ENCODE peak calls at places on chromosomes 16 and 17, in four cellular contexts. K, J, B and Y are unnamed samples. For H3K36me3, the result is how much of the 10 kb centered on the place peaks cover.

GRCh38 chr16:11014159-11014558 is 69.8 kb downstream of the CLEC16A start:
- DNase-seq in K (no peak), J (no peak), B (no peak), Y (no peak)

GRCh38 chr16:79267781-79268180 is 332.8 kb downstream of the MAF start:
- DNase-seq in K (no peak), J (no peak), B (no peak), Y (no peak)

GRCh38 chr17:8015957-8016631 is 13.7 kb downstream of the GUCY2D start:
- DNase-seq in K (no peak), J (no peak), B (peak), Y (peak)

GRCh38 chr17:2149934-2150333 is 95.0 kb downstream of the HIC1 start:
- DNase-seq in K (no peak), J (no peak), B (no peak), Y (no peak)

GRCh38 chr16:8346291-8346690 is 244.0 kb downstream of the TMEM114 start:
- DNase-seq in K (no peak), J (peak), B (peak), Y (no peak)

GRCh38 chr17:78252111-78252634 is 20.7 kb downstream of the TMEM235 start:
- DNase-seq in K (peak), J (no peak), B (no peak), Y (peak)

GRCh38 chr17:46911311-46911710 is 11.6 kb upstream of the GOSR2 start:
- DNase-seq in K (no peak), J (no peak), B (no peak), Y (no peak)

GRCh38 chr17:77002103-77003045 is 134.2 kb downstream of the MGAT5B start:
- DNase-seq in K (no peak), J (no peak), B (peak), Y (no peak)

GRCh38 chr17:64736804-64737492 is 74.8 kb upstream of the SMURF2 start:
- DNase-seq in K (peak), J (peak), B (peak), Y (no peak)

GRCh38 chr17:5226940-5227878 is 7.5 kb downstream of the SCIMP start:
- DNase-seq in K (peak), J (no peak), B (no peak), Y (peak)

GRCh38 chr16:88456356-88457292 is 3.5 kb downstream of the ZFPM1 start:
- DNase-seq in K (peak), J (no peak), B (no peak), Y (no peak)

GRCh38 chr16:19595043-19595767 is 39.7 kb downstream of the VPS35L start:
- DNase-seq in K (no peak), J (peak), B (no peak), Y (no peak)

GRCh38 chr17:7408341-7408740 is 696 bp downstream of the NLGN2 start:
- DNase-seq in K (no peak), J (no peak), B (no peak), Y (no peak)

GRCh38 chr16:31404353-31405064 is 11.4 kb downstream of the ITGAD start:
- DNase-seq in K (no peak), J (peak), B (no peak), Y (no peak)

GRCh38 chr16:88928405-88929375 is 48.3 kb downstream of the CBFA2T3 start:
- DNase-seq in K (no peak), J (no peak), B (no peak), Y (no peak)

GRCh38 chr17:59752446-59752845 is 45.0 kb downstream of the VMP1 start:
- DNase-seq in K (no peak), J (no peak), B (no peak), Y (no peak)

GRCh38 chr17:38761612-38762011 is 9.1 kb downstream of the PSMB3 start:
- DNase-seq in K (no peak), J (no peak), B (peak), Y (no peak)

GRCh38 chr17:69608808-69609494 is 194.5 kb downstream of the MAP2K6 start:
- DNase-seq in K (no peak), J (no peak), B (peak), Y (no peak)

GRCh38 chr16:73840710-73841109 is 455.9 kb upstream of the PSMD7 start:
- DNase-seq in K (no peak), J (no peak), B (no peak), Y (no peak)

GRCh38 chr17:64091116-64091515 is 38.8 kb downstream of the ERN1 start:
- DNase-seq in K (no peak), J (no peak), B (no peak), Y (no peak)

GRCh38 chr16:63578791-63579190 is 1542.6 kb upstream of the CDH8 start:
- DNase-seq in K (no peak), J (no peak), B (no peak), Y (no peak)

GRCh38 chr16:84497836-84498610 is 6.4 kb downstream of the MEAK7 start:
- DNase-seq in K (peak), J (no peak), B (no peak), Y (no peak)

GRCh38 chr17:76659928-76660614 is 16.5 kb upstream of the ST6GALNAC1 start:
- DNase-seq in K (peak), J (no peak), B (no peak), Y (peak)

GRCh38 chr17:44381810-44382209 is 7.6 kb downstream of the ITGA2B start:
- DNase-seq in K (no peak), J (no peak), B (no peak), Y (peak)

GRCh38 chr16:87834668-87835473 is 34.4 kb downstream of the SLC7A5 start:
- DNase-seq in K (no peak), J (peak), B (peak), Y (no peak)

DNA sequence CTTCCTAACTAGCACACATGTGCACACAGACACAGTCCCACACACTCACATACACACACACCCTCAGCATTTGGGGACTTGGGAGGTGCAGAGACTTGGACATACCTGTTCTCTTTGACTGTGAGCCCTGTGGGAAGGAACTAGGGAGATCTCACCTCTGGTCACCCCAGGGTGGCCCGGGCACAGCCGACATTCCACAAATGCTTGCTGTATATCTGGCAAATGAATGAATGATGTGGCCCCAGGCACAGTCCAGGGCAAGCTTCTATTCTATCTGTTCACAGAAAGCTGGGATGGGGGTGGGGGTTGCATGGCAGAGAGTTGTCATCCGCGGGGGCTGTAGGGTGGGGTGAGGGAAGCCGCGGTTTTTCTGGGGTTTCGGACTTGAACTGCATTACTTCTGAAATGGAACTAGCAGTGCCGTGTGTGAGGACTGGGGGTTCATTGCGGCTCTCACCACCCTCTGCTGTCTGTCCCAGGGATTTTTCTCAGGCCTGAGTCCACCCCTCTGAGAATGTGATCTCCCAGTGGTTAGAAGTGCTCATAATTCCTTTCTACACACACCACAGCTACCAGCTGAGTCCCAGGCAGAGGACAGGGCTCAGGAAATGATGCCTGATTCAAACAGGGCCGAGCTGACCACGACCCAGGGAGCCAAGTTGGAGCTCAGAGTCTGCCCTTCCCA is 3.3 kb upstream of the RIPOR1 start:
- DNase-seq in K (no peak), J (no peak), B (no peak), Y (no peak)
- TF ChIP-seq CTCF in K (no peak), J (no peak), B (no peak), Y (no peak)

DNA sequence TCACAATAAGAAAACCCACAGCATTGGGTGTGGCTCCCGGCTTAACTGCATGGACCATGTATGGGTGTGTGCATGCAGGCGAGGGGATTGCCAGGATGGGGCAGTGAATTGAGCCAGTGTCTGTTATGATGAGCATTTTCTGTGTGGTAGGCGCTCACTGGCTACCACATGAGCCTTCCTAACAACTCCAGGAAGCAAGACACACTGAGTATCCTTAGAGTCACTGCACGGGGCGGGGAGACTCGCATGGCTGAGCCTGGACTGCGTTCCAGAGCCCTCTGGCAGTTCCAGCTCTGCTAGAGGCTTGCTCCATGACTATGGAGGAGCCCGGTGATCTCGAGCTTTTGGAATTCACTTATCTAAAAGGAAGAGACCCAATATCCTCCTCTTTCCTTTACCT is 225.9 kb downstream of the CCDC182 start:
- DNase-seq in K (no peak), J (no peak), B (peak), Y (no peak)
- H3K36me3 ChIP-seq in K (under half), J (under half), B (under half), Y (under half)

GRCh38 chr16:50367777-50368409 is 895 bp downstream of the BRD7 start:
- DNase-seq in K (no peak), J (no peak), B (no peak), Y (no peak)

GRCh38 chr16:50366126-50366525 is 2.7 kb downstream of the BRD7 start:
- DNase-seq in K (no peak), J (no peak), B (no peak), Y (no peak)

GRCh38 chr16:50371036-50371716 is 2.4 kb upstream of the BRD7 start:
- DNase-seq in K (no peak), J (no peak), B (no peak), Y (no peak)

GRCh38 chr16:50369133-50369804 is 481 bp upstream of the BRD7 start:
- DNase-seq in K (no peak), J (no peak), B (no peak), Y (no peak)

GRCh38 chr16:50368410-50369132 is at the start of gene BRD7:
- DNase-seq in K (peak), J (peak), B (peak), Y (peak)
- TF ChIP-seq CTCF in K (peak), J (no peak), B (peak), Y (no peak)

GRCh38 chr16:86465434-86465833 is 44.9 kb upstream of the FOXF1 start:
- DNase-seq in K (no peak), J (no peak), B (no peak), Y (no peak)
- H3K36me3 ChIP-seq in K (under half), J (under half), B (under half), Y (under half)

DNA sequence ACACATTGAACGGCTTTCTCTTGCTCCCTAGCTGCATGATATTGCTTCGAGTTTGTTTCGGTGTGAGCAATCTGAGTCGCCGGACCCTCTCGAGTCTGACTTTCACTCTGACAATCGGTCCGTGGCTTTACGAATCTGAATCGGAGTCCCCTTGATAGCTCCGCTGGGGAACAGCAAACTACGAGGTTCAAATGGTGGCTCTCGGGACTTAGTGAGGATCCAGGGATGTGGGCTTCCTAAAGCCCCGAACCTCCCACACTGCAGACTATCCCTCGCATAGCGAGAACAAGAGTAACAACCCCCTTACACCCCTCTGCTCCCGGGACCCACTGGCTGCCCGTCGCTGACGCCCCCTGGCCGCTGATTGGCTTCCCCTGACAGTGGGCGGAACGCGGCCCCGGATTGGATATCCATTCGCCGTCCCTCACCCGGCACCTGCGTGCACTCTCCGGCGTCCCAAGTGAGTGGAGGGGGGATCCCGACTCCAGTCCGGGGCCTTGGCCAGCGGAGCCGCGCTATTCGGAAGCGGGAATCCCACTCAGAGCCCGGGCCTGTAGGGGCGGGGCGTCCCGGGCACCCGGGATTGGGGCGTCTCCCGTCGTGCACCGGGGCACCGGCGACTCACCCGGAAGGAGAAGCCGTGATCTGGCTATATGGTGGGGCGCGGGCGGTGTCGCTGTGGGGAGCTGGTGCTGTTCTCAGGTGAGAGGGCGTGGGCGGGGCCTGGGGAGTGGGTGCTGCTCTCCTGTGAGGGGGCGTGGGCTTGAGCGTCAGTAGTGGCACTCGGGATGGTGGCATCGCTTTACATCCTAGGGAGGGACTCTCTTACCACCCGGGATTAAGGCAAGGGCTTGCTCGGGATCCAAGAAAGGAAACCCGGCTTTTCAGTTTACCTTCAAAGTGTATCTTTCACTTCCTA is at the start of gene SNX11:
- DNase-seq in K (peak), J (peak), B (peak), Y (peak)
- TF ChIP-seq CTCF in K (no peak), J (peak), B (no peak), Y (no peak)

GRCh38 chr17:82475458-82475857 is 16.9 kb downstream of the NARF start:
- DNase-seq in K (no peak), J (no peak), B (no peak), Y (no peak)
- H3K36me3 ChIP-seq in K (half or more), J (under half), B (under half), Y (under half)

GRCh38 chr17:1055231-1055630 is 58.3 kb downstream of the TIMM22 start:
- DNase-seq in K (no peak), J (no peak), B (no peak), Y (no peak)

GRCh38 chr17:1053661-1054360 is 56.9 kb downstream of the TIMM22 start:
- DNase-seq in K (no peak), J (no peak), B (no peak), Y (no peak)

GRCh38 chr17:1056761-1057160 is 59.8 kb downstream of the TIMM22 start:
- DNase-seq in K (no peak), J (no peak), B (no peak), Y (no peak)

GRCh38 chr17:1054656-1055055 is 57.7 kb downstream of the TIMM22 start:
- DNase-seq in K (no peak), J (no peak), B (no peak), Y (peak)

GRCh38 chr17:1055751-1056645 is 59.1 kb downstream of the TIMM22 start:
- DNase-seq in K (peak), J (peak), B (peak), Y (peak)
- TF ChIP-seq CTCF in K (peak), J (peak), B (peak), Y (peak)

GRCh38 chr17:37465058-37465616 is 24.6 kb upstream of the DUSP14 start:
- DNase-seq in K (no peak), J (no peak), B (no peak), Y (no peak)

GRCh38 chr17:37461668-37462067 is 28.0 kb upstream of the DUSP14 start:
- DNase-seq in K (no peak), J (no peak), B (no peak), Y (no peak)

GRCh38 chr17:37462492-37462891 is 27.2 kb upstream of the DUSP14 start:
- DNase-seq in K (no peak), J (no peak), B (no peak), Y (no peak)

GRCh38 chr17:37466471-37466870 is 23.2 kb upstream of the DUSP14 start:
- DNase-seq in K (no peak), J (no peak), B (no peak), Y (no peak)

GRCh38 chr17:37463039-37463438 is 26.7 kb upstream of the DUSP14 start:
- DNase-seq in K (no peak), J (no peak), B (no peak), Y (no peak)
- H3K36me3 ChIP-seq in K (half or more), J (under half), B (under half), Y (under half)